ENCODE peak calls at places on chromosome 19, in five cellular contexts. M is hepatic stellate cell; Q is stimulated activated CD4-positive, alpha-beta T cell treated with anti-CD3 and anti-CD28 coated beads, TNF-alpha, amount 100 ng/mL, for 48 hours; L is activated CD8-positive, alpha-beta T cell treated with anti-CD3 and anti-CD28 coated beads, Interleukin-2, amount 10 ng/mL, durations not matched to agents 7 days and 5 days; O is astrocyte of the cerebellum. W is an unnamed sample.

GRCh38 chr19:58544591-58545285 is 874 bp downstream of the TRIM28 start:
- DNase-seq in L (peak; percentile 77), M (peak; percentile 88), O (no peak), Q (no peak), W (no peak)

GRCh38 chr19:17109962-17110598 is 34.5 kb downstream of the MYO9B start:
- DNase-seq in M (no peak), O (no peak), Q (no peak), L (peak; percentile 44), W (no peak)

GRCh38 chr19:49056101-49056901 is 1.2 kb downstream of the CGB7 start:
- DNase-seq in L (peak; percentile 68), M (peak; percentile 93), O (no peak), Q (peak; percentile 19), W (no peak)

GRCh38 chr19:43551399-43552197 is 18.6 kb downstream of the ZNF575 start:
- DNase-seq in Q (no peak), O (no peak), L (no peak), M (no peak), W (no peak)

GRCh38 chr19:14361824-14362223 is 19.4 kb upstream of the ADGRE5 start:
- DNase-seq in O (no peak), L (peak; percentile 72), Q (no peak), M (peak; percentile 55), W (no peak)

GRCh38 chr19:53328967-53329366 is 4.6 kb upstream of the ZNF845 start:
- DNase-seq in O (no peak), M (no peak), L (peak; percentile 42), Q (no peak), W (no peak)

GRCh38 chr19:43699506-43700367 is 16.1 kb upstream of the IRGC start:
- DNase-seq in L (peak; percentile 21), O (no peak), M (no peak), Q (no peak), W (no peak)

GRCh38 chr19:1592023-1592754 is 476 bp downstream of the MBD3 start:
- DNase-seq in L (peak; percentile 85), O (peak; percentile 64), M (peak; percentile 97), Q (peak; percentile 67), W (peak; percentile 61)

GRCh38 chr19:6233827-6234511 is 45.8 kb downstream of the MLLT1 start:
- DNase-seq in L (no peak), M (no peak), Q (no peak), O (no peak), W (no peak)

GRCh38 chr19:38700933-38701454 is 43.3 kb downstream of the CAPN12 start:
- DNase-seq in O (no peak), L (no peak), Q (no peak), M (no peak), W (no peak)

GRCh38 chr19:3852614-3853254 is 16.1 kb downstream of the ZFR2 start:
- DNase-seq in L (peak; percentile 29), M (peak; percentile 84), Q (no peak), O (peak; percentile 57), W (peak; percentile 29)

GRCh38 chr19:34319785-34320184 is 45.2 kb upstream of the GPI start:
- DNase-seq in Q (no peak), L (no peak), M (no peak), O (peak; percentile 46), W (no peak)

GRCh38 chr19:32863841-32864240 is 5.7 kb downstream of the SLC7A9 start:
- DNase-seq in L (no peak), M (no peak), O (no peak), Q (no peak), W (no peak)

GRCh38 chr19:19997656-19998268 is 41.5 kb downstream of the ZNF682 start:
- DNase-seq in Q (peak; percentile 4), M (no peak), O (no peak), L (peak; percentile 34), W (no peak)

GRCh38 chr19:43780706-43781525 is at the start of gene KCNN4:
- DNase-seq in L (peak; percentile 78), O (no peak), Q (no peak), M (peak; percentile 51), W (no peak)

GRCh38 chr19:17455308-17455707 is 5.4 kb downstream of the NXNL1 start:
- DNase-seq in O (no peak), M (no peak), L (no peak), Q (no peak), W (no peak)

GRCh38 chr19:46000497-46001246 is 5.4 kb downstream of the CCDC61 start:
- DNase-seq in M (no peak), Q (no peak), L (peak; percentile 82), O (no peak), W (no peak)

GRCh38 chr19:13060233-13060963 is 42.3 kb downstream of the LYL1 start:
- DNase-seq in Q (no peak), O (no peak), M (peak; percentile 69), L (no peak), W (no peak)

GRCh38 chr19:49557641-49558325 is 22.6 kb downstream of the NOSIP start:
- DNase-seq in L (no peak), M (no peak), Q (no peak), O (no peak), W (no peak)

GRCh38 chr19:39093761-39094160 is 9.6 kb downstream of the ACP7 start:
- DNase-seq in M (no peak), Q (no peak), L (no peak), O (no peak), W (no peak)

GRCh38 chr19:33627526-33627925 is 5.8 kb downstream of the CHST8 start:
- DNase-seq in L (no peak), Q (no peak), O (no peak), M (no peak), W (no peak)

GRCh38 chr19:17626456-17626855 is 61.7 kb downstream of the UNC13A start:
- DNase-seq in Q (no peak), M (no peak), L (no peak), O (no peak), W (no peak)

GRCh38 chr19:58492265-58492664 is 16.1 kb downstream of the ZNF446 start:
- DNase-seq in M (no peak), O (no peak), L (no peak), Q (no peak), W (no peak)

GRCh38 chr19:18304496-18305312 is 18.2 kb downstream of the LSM4 start:
- DNase-seq in Q (no peak), M (peak; percentile 97), L (peak; percentile 87), O (no peak), W (no peak)

GRCh38 chr19:48660854-48661731 is 11.7 kb downstream of the NTN5 start:
- DNase-seq in O (peak; percentile 69), M (peak; percentile 94), L (peak; percentile 90), Q (peak; percentile 69), W (peak; percentile 70)

GRCh38 chr19:14563989-14564650 is 7.7 kb downstream of the NDUFB7 start:
- DNase-seq in O (no peak), Q (no peak), L (peak; percentile 70), M (no peak), W (no peak)

GRCh38 chr19:39825531-39826076 is 8.4 kb downstream of the DYRK1B start:
- DNase-seq in Q (no peak), M (no peak), O (no peak), L (no peak), W (no peak)